ENCODE peak calls at places on chromosomes 4 and X, in ten cellular contexts. Q is fibroblast of villous mesenchyme; Y is H1; B is BJ; D is tibial nerve; R is substantia nigra; T is stimulated activated naive CD8-positive, alpha-beta T cell treated with anti-CD3 and anti-CD28 coated beads, Interleukin-15, Interleukin-2, amounts not matched to agents 100 U/mL and 50 U/mL, for 24 hours; K is activated B cell treated with CpG ODN at 0.5 μM for 24 hours; I is astrocyte of the hippocampus; C is heart right ventricle. E is an unnamed sample.

GRCh38 chr4:40525811-40526598 is 103.7 kb downstream of the RBM47 start:
- DNase-seq in T (no peak), D (peak), B (peak), I (peak), Q (peak), R (no peak), Y (peak), C (peak), K (no peak), E (no peak)

GRCh38 chr4:119261986-119262385 is 49.5 kb downstream of the USP53 start:
- DNase-seq in T (no peak), R (no peak), K (no peak), Y (no peak), C (no peak), Q (no peak), D (no peak), B (no peak), I (no peak), E (no peak)

GRCh38 chr4:144169211-144169610 is 28.7 kb upstream of the GYPA start:
- DNase-seq in K (no peak), I (no peak), D (no peak), T (no peak), Y (no peak), C (no peak), Q (no peak), R (no peak), B (no peak), E (no peak)

GRCh38 chrX:119497185-119497584 is 28.9 kb downstream of the SLC25A5 start:
- DNase-seq in K (no peak), Q (no peak), C (no peak), B (no peak), T (no peak), I (no peak), R (no peak), D (no peak), Y (no peak), E (no peak)

GRCh38 chrX:120372667-120373370 is 10.9 kb downstream of the ATP1B4 start:
- DNase-seq in C (peak), I (no peak), Q (peak), T (no peak), B (no peak), Y (no peak), K (no peak), D (peak), R (no peak), E (no peak)

GRCh38 chr4:118077767-118078105 is 43.5 kb downstream of the NDST3 start:
- DNase-seq in Y (no peak), D (no peak), K (no peak), Q (no peak), C (no peak), R (no peak), T (no peak), B (no peak), I (no peak), E (no peak)

GRCh38 chrX:119667111-119667928 is 25.6 kb downstream of the SEPTIN6 start:
- DNase-seq in B (no peak), C (peak), K (no peak), Q (no peak), R (no peak), I (no peak), Y (no peak), T (no peak), D (no peak), E (no peak)

GRCh38 chr4:106766519-106766918 is 269.6 kb downstream of the DKK2 start:
- DNase-seq in K (no peak), B (peak), Q (no peak), C (no peak), I (peak), T (no peak), R (no peak), D (no peak), Y (no peak), E (no peak)

GRCh38 chr4:37438880-37439279 is 194.3 kb downstream of the NWD2 start:
- DNase-seq in T (no peak), D (no peak), K (no peak), C (no peak), Y (no peak), Q (no peak), R (no peak), B (no peak), I (no peak), E (no peak)

GRCh38 chr4:105061136-105061696 is 85.5 kb upstream of the TET2 start:
- DNase-seq in Q (no peak), K (no peak), I (peak), C (peak), D (no peak), B (no peak), Y (peak), T (peak), R (no peak), E (peak)

GRCh38 chr4:123396294-123397275 is at the start of gene SPRY1:
- DNase-seq in Q (peak), T (peak), B (no peak), C (peak), D (peak), I (peak), R (no peak), K (peak), Y (peak), E (peak)

GRCh38 chrX:138711399-138712347 is at the start of gene FGF13:
- DNase-seq in T (no peak), K (no peak), C (peak), R (no peak), Q (no peak), D (no peak), Y (peak), B (no peak), I (peak), E (peak)

GRCh38 chrX:104343408-104344129 is 88.8 kb upstream of the ESX1 start:
- DNase-seq in T (peak), R (peak), C (peak), Y (peak), B (peak), D (peak), K (no peak), Q (peak), I (peak), E (peak)

GRCh38 chrX:47645530-47645929 is 4.8 kb downstream of the ELK1 start:
- DNase-seq in I (no peak), C (no peak), Y (no peak), T (no peak), Q (peak), R (no peak), B (no peak), K (no peak), D (no peak), E (no peak)

GRCh38 chr4:12393631-12394262 is 965.1 kb upstream of the HS3ST1 start:
- DNase-seq in C (no peak), Y (no peak), Q (no peak), K (no peak), I (no peak), B (no peak), T (no peak), R (no peak), D (no peak), E (no peak)

GRCh38 chrX:20320461-20321159 is 53.9 kb upstream of the RPS6KA3 start:
- DNase-seq in Y (no peak), K (peak), Q (no peak), R (no peak), C (no peak), T (peak), B (no peak), I (no peak), D (no peak), E (no peak)

GRCh38 chr4:99490286-99490685 is 20.5 kb upstream of the C4orf17 start:
- DNase-seq in T (no peak), Q (no peak), Y (no peak), I (no peak), R (no peak), C (no peak), B (no peak), D (no peak), K (no peak), E (no peak)

GRCh38 chrX:97740886-97741285 is 857.2 kb downstream of the RPA4 start:
- DNase-seq in R (no peak), D (no peak), C (no peak), Y (no peak), I (peak), B (no peak), Q (no peak), T (no peak), K (no peak), E (no peak)

GRCh38 chrX:101415180-101416130 is 7.4 kb downstream of the HNRNPH2 start:
- DNase-seq in B (no peak), R (no peak), K (no peak), I (peak), T (no peak), D (peak), C (peak), Y (no peak), Q (peak), E (no peak)

GRCh38 chr4:40251366-40251765 is 54.5 kb downstream of the RHOH start:
- DNase-seq in T (no peak), K (no peak), B (no peak), R (no peak), Q (no peak), C (no peak), I (no peak), D (no peak), Y (no peak), E (no peak)

GRCh38 chr4:102687373-102687981 is 73.3 kb downstream of the MANBA start:
- DNase-seq in I (peak), B (no peak), Y (no peak), K (no peak), D (no peak), T (no peak), Q (peak), R (no peak), C (no peak), E (no peak)

GRCh38 chr4:142040043-142040442 is 403.7 kb downstream of the IL15 start:
- DNase-seq in D (no peak), I (no peak), Y (no peak), Q (no peak), T (no peak), B (no peak), K (no peak), C (no peak), R (no peak), E (no peak)

GRCh38 chrX:30904186-30904585 is 15.1 kb upstream of the TAB3 start:
- DNase-seq in T (no peak), C (no peak), Q (no peak), K (no peak), B (no peak), D (no peak), Y (no peak), I (no peak), R (no peak), E (no peak)

GRCh38 chrX:28787206-28787605 is 200.0 kb downstream of the IL1RAPL1 start:
- DNase-seq in C (no peak), Q (peak), R (no peak), B (peak), K (no peak), D (no peak), Y (no peak), T (no peak), I (peak), E (no peak)

GRCh38 chr4:14022428-14022827 is 394.9 kb upstream of the BOD1L1 start:
- DNase-seq in T (no peak), K (no peak), B (no peak), Y (no peak), C (no peak), R (no peak), D (no peak), Q (peak), I (peak), E (no peak)

GRCh38 chrX:110407910-110408545 is 49.4 kb downstream of the RTL9 start:
- DNase-seq in D (peak), T (peak), Q (peak), C (peak), I (peak), K (no peak), R (no peak), B (no peak), Y (no peak), E (no peak)

GRCh38 chrX:150683536-150684146 is 9.6 kb upstream of the MTMR1 start:
- DNase-seq in Q (peak), C (no peak), Y (no peak), T (no peak), B (no peak), K (no peak), R (no peak), D (no peak), I (peak), E (no peak)

E was measured in iPS DF 6.9.